ENCODE peak calls at places on chromosome 17, in six cellular contexts. J is effector memory CD8-positive, alpha-beta T cell; T is T-helper 1 cell; S is GM13976; M is substantia nigra; A is stimulated activated CD4-positive, alpha-beta T cell treated with anti-CD3 and anti-CD28 coated beads, Interleukin-12 subunit alpha, Interleukin-12 subunit beta, amount 100 ng/mL, for 4 hours. X is an unnamed sample.

GRCh38 chr17:4802228-4802627 is at the start of gene C17orf114:
- DNase-seq in M (no peak), S (no peak), J (no peak), T (no peak), A (no peak), X (no peak)

GRCh38 chr17:81429813-81430510 is 34.7 kb downstream of the BAHCC1 start:
- DNase-seq in T (no peak), A (no peak), M (no peak), S (no peak), J (no peak), X (no peak)

GRCh38 chr17:9127340-9127739 is 106.0 kb downstream of the NTN1 start:
- DNase-seq in J (no peak), A (no peak), S (no peak), M (no peak), T (no peak), X (no peak)

GRCh38 chr17:44842748-44843147 is 4.9 kb upstream of the HIGD1B start:
- DNase-seq in A (no peak), S (no peak), J (no peak), T (no peak), M (no peak), X (no peak)

GRCh38 chr17:76598004-76598439 is 12.4 kb upstream of the ST6GALNAC2 start:
- DNase-seq in S (no peak), A (no peak), T (no peak), J (no peak), M (peak; percentile 35), X (no peak)

GRCh38 chr17:15232517-15232915 is 32.6 kb downstream of the PMP22 start:
- DNase-seq in J (no peak), M (no peak), A (no peak), S (no peak), T (no peak), X (no peak)

GRCh38 chr17:36705651-36706436 is 104.5 kb downstream of the MRM1 start:
- DNase-seq in M (no peak), J (peak; percentile 48), T (no peak), S (peak; percentile 76), A (peak; percentile 34), X (peak; percentile 33)

GRCh38 chr17:81482673-81483072 is 29.9 kb downstream of the ACTG1 start:
- DNase-seq in A (no peak), M (no peak), T (no peak), S (no peak), J (no peak), X (no peak)

GRCh38 chr17:77560417-77560816 is 398.1 kb upstream of the TNRC6C start:
- DNase-seq in J (no peak), A (no peak), S (no peak), M (no peak), T (no peak), X (no peak)

GRCh38 chr17:79342376-79342775 is 267.8 kb downstream of the ENGASE start:
- DNase-seq in S (no peak), J (no peak), A (no peak), T (no peak), M (no peak), X (no peak)

GRCh38 chr17:68182940-68183551 is 64.8 kb upstream of the AMZ2 start:
- DNase-seq in S (peak; percentile 60), T (peak; percentile 71), A (peak; percentile 46), M (no peak), J (peak; percentile 63), X (peak; percentile 70)

GRCh38 chr17:50865060-50865867 is 890 bp downstream of the TOB1 start:
- DNase-seq in S (peak; percentile 67), A (peak; percentile 36), M (no peak), J (peak; percentile 43), T (no peak), X (peak; percentile 26)

GRCh38 chr17:55414983-55415382 is 6.7 kb downstream of the MMD start:
- DNase-seq in T (no peak), S (no peak), J (no peak), M (no peak), A (no peak), X (no peak)

GRCh38 chr17:45029758-45030423 is 21.5 kb downstream of the DCAKD start:
- DNase-seq in S (peak; percentile 68), T (no peak), M (no peak), A (no peak), J (no peak), X (no peak)

GRCh38 chr17:74182041-74182783 is 21.3 kb upstream of the RPL38 start:
- DNase-seq in M (no peak), J (no peak), T (no peak), A (no peak), S (peak; percentile 13), X (no peak)

GRCh38 chr17:38539386-38539785 is 66.4 kb downstream of the SRCIN1 start:
- DNase-seq in T (no peak), J (no peak), S (no peak), A (no peak), M (no peak), X (no peak)

GRCh38 chr17:32286518-32286900 is 20.9 kb downstream of the RHBDL3 start:
- DNase-seq in S (no peak), T (no peak), J (no peak), A (no peak), M (no peak), X (no peak)

GRCh38 chr17:13806023-13806553 is 204.4 kb upstream of the HS3ST3A1 start:
- DNase-seq in J (no peak), T (no peak), M (no peak), S (no peak), A (no peak), X (no peak)

GRCh38 chr17:74448774-74449173 is 16.9 kb downstream of the GPRC5C start:
- DNase-seq in M (no peak), T (no peak), J (no peak), S (no peak), A (no peak), X (no peak)

GRCh38 chr17:59327891-59328290 is 3.6 kb upstream of the YPEL2 start:
- DNase-seq in M (no peak), S (no peak), A (no peak), J (no peak), T (no peak), X (no peak)

X was measured in activated T-helper 9 cell treated with anti-CD3 and anti-CD28 coated beads, Interleukin-2, amount 50 U/mL, for 16 hours.